ENCODE peak calls at places on chromosome 9, in ten cellular contexts. M is NB4; K is A549; J is tibial nerve; C is CD8-positive, alpha-beta T cell; L is AG09309; R is endothelial cell of umbilical vein; U is left lung; W is heart right ventricle; H is H1. S is an unnamed sample.
A peak's percentile ranks its signal among the peaks of the same experiment; 100 is the strongest.

GRCh38 chr9:91421987-91422765 is 1.5 kb downstream of the NFIL3 start:
- DNase-seq in C (no peak), R (peak; percentile 46), J (peak; percentile 37), M (no peak), H (no peak), W (peak; percentile 53), L (no peak), K (no peak), U (no peak), S (no peak)

GRCh38 chr9:93664549-93665120 is 88.3 kb downstream of the PHF2 start:
- DNase-seq in J (no peak), L (no peak), M (no peak), R (no peak), K (no peak), U (peak; percentile 52), C (no peak), W (no peak), H (no peak), S (no peak)

GRCh38 chr9:96156151-96156550 is 145.8 kb downstream of the HSD17B3 start:
- DNase-seq in K (no peak), C (no peak), M (no peak), U (no peak), H (no peak), R (no peak), W (no peak), L (no peak), J (peak; percentile 46), S (no peak)

GRCh38 chr9:33081128-33081851 is 4.8 kb upstream of the SMU1 start:
- DNase-seq in H (peak; percentile 34), W (peak; percentile 82), J (peak; percentile 78), R (peak; percentile 95), U (no peak), C (peak; percentile 36), L (peak; percentile 61), M (peak; percentile 98), K (peak; percentile 89), S (peak; percentile 88)

GRCh38 chr9:96663506-96664120 is 8.5 kb upstream of the PRXL2C start:
- DNase-seq in H (no peak), L (no peak), R (no peak), W (no peak), M (no peak), J (no peak), C (no peak), U (no peak), K (no peak), S (no peak)

GRCh38 chr9:113620377-113621161 is 157.0 kb downstream of the RGS3 start:
- DNase-seq in C (no peak), K (peak; percentile 82), W (peak; percentile 86), L (peak; percentile 77), R (peak; percentile 96), H (peak; percentile 53), U (no peak), M (no peak), J (peak; percentile 48), S (no peak)

GRCh38 chr9:28921857-28922500 is 1348.7 kb upstream of the C9orf72 start:
- DNase-seq in M (no peak), W (no peak), H (no peak), J (no peak), U (no peak), L (no peak), K (no peak), R (no peak), C (no peak), S (no peak)

GRCh38 chr9:3475300-3476020 is 50.3 kb downstream of the RFX3 start:
- DNase-seq in L (no peak), R (peak; percentile 23), C (no peak), U (peak; percentile 53), M (peak; percentile 86), J (no peak), W (no peak), K (no peak), H (no peak), S (peak; percentile 84)

GRCh38 chr9:130186051-130186450 is 13.8 kb downstream of the NCS1 start:
- DNase-seq in L (no peak), R (peak; percentile 33), W (no peak), U (peak; percentile 51), C (no peak), H (no peak), M (no peak), J (no peak), K (no peak), S (no peak)
- H3K4me3 ChIP-seq in L (no peak overlapping the region), R (no peak overlapping the region), W (no peak overlapping the region), U (no peak overlapping the region), C (no peak overlapping the region), H (no peak overlapping the region), M (no peak overlapping the region), J (no peak overlapping the region), K (no peak overlapping the region), S (no peak overlapping the region)

GRCh38 chr9:133375116-133375723 is 640 bp downstream of the SURF4 start:
- DNase-seq in W (no peak), L (no peak), H (no peak), K (peak; percentile 47), U (no peak), M (peak; percentile 64), C (no peak), R (peak; percentile 58), J (no peak), S (peak; percentile 41)
- TF ChIP-seq CTCF in W (no peak), L (no peak), H (peak; percentile 20), K (peak; percentile 45), U (no peak), M (no peak), C (no peak), R (no peak), J (no peak), S (no peak)

DNA sequence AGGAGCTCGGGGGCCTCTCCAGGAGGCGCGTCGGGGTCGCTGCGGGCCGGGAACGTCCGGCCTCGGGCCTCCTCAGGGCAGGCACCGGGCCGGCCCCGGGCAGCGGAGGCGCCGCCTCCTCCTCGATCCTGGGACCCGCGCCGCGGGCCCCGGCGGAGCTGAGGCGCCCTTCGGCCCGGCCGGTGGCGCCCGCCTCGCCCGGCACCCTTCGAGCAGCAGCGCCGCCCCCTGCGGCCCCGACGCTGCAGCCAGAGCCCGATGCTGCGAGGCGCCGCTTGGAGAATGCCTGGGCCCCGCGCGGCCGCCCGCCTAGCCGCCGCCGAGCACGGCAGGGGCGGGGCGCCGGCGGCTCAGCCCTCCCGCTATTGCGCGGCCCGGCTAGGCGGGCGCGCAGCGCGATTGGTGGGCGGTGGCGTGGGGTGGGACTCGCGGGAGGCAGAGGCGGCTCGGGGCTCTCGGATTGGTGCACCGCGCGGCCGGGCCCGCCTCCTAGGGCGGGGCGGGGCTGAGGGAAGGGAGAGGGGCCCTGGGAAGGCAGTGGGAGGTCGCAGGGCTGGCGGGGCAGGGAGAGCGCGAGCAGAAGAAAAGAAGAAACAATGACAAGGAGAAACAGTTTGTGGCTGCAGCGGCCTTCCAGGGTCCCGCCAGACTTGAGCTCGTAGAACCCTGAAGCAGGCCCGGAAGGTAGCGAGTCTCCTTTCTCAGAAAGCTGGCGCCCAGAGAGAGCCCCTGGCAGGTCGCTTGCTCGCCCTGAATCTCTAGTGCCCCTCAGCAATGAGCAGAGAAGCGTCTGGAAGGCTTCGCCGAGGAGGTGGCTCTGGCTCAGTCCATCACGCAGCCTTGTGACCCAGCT is at the start of gene EEIG1:
- DNase-seq in W (peak; percentile 96), R (peak; percentile 94), C (peak; percentile 96), U (peak; percentile 99), M (peak; percentile 95), L (no peak), K (peak; percentile 85), H (peak; percentile 80), J (peak; percentile 91), S (peak; percentile 95)
- H3K4me3 ChIP-seq in W (peak within 1 kb of the TSS; percentile 96), R (peak within 1 kb of the TSS; percentile 61), C (peak within 1 kb of the TSS; percentile 73), U (peak within 1 kb of the TSS; percentile 58), M (peak within 1 kb of the TSS; percentile 55), L (peak within 1 kb of the TSS; percentile 75), K (peak within 1 kb of the TSS; percentile 91), H (peak within 1 kb of the TSS; percentile 96), J (peak within 1 kb of the TSS; percentile 96), S (peak within 1 kb of the TSS; percentile 84)

GRCh38 chr9:25716220-25716872 is 38.1 kb upstream of the TUSC1 start:
- DNase-seq in C (no peak), W (peak; percentile 4), L (peak; percentile 75), R (peak; percentile 45), U (no peak), H (peak; percentile 34), J (peak; percentile 4), K (peak; percentile 35), M (no peak), S (no peak)
- TF ChIP-seq CTCF in C (no peak), W (peak; percentile 8), L (peak; percentile 86), R (peak; percentile 41), U (peak; percentile 30), H (peak; percentile 46), J (no peak), K (peak; percentile 22), M (no peak), S (no peak)

DNA sequence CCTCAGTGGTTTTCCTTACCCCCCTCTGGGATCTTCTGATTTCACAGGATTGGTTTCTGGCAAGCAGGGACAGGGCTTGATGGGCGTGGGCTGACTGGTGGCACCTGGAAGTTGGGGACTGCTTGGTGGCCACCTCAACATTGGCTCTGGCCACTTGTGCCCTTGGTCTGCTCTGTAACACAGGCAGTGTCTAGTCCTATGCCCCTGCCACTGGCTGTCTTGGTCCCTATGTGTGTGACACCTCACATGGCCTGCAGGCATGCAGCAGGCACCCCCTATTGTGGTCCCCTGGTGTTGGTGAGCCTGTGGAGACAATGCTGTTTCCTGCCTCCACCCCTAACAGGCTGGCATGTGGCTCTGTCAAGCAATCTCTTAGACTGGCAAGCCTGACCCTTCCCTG is 71.3 kb downstream of the GDA start:
- DNase-seq in H (no peak), J (no peak), R (no peak), K (no peak), M (no peak), W (no peak), C (no peak), U (peak; percentile 34), L (no peak), S (no peak)
- H3K4me3 ChIP-seq in H (no peak overlapping the region), J (no peak overlapping the region), R (no peak overlapping the region), K (no peak overlapping the region), M (no peak overlapping the region), W (no peak overlapping the region), C (no peak overlapping the region), U (no peak overlapping the region), L (no peak overlapping the region), S (no peak overlapping the region)

S was measured in GM12865.